ENCODE peak calls at places on chromosome 16, in six cellular contexts. C is stomach, K is sigmoid colon, J is ovary, I is suprapubic skin, A is A549. Z is an unnamed sample.

GRCh38 chr16:83631006-83631405 is 176.8 kb upstream of the HSBP1 start:
- DNase-seq in I (no peak), A (no peak), C (no peak), J (no peak), K (no peak), Z (no peak)

GRCh38 chr16:85908889-85909584 is 10.1 kb downstream of the IRF8 start:
- DNase-seq in J (no peak), K (peak), I (no peak), A (no peak), C (no peak), Z (peak)

GRCh38 chr16:89923640-89924297 is 627 bp downstream of the TUBB3 start:
- DNase-seq in J (peak), I (peak), K (no peak), C (no peak), A (no peak), Z (no peak)

GRCh38 chr16:67435758-67436164 is 4.8 kb downstream of the HSD11B2 start:
- DNase-seq in C (no peak), K (no peak), A (no peak), J (no peak), I (no peak), Z (peak)

GRCh38 chr16:76947694-76948093 is 243.3 kb upstream of the MON1B start:
- DNase-seq in J (no peak), I (no peak), C (no peak), A (no peak), K (no peak), Z (no peak)

GRCh38 chr16:68499011-68499410 is 40.1 kb upstream of the ZFP90 start:
- DNase-seq in A (no peak), I (no peak), K (no peak), C (no peak), J (no peak), Z (no peak)

GRCh38 chr16:24668481-24669001 is 60.9 kb upstream of the TNRC6A start:
- DNase-seq in A (no peak), I (no peak), K (no peak), J (no peak), C (no peak), Z (no peak)

GRCh38 chr16:76428858-76429257 is 151.7 kb downstream of the CNTNAP4 start:
- DNase-seq in C (no peak), K (no peak), I (no peak), A (peak), J (no peak), Z (no peak)

GRCh38 chr16:49455991-49456745 is 82.6 kb downstream of the C16orf78 start:
- DNase-seq in J (no peak), A (no peak), C (peak), K (peak), I (peak), Z (peak)

GRCh38 chr16:20774703-20775362 is 11.0 kb downstream of the ACSM3 start:
- DNase-seq in K (no peak), A (peak), C (peak), J (peak), I (no peak), Z (peak)

GRCh38 chr16:72434159-72434558 is 262.2 kb upstream of the PMFBP1 start:
- DNase-seq in C (no peak), A (peak), K (no peak), I (no peak), J (no peak), Z (no peak)

GRCh38 chr16:3065069-3065741 is at the start of gene IL32:
- DNase-seq in K (peak), I (no peak), J (peak), A (peak), C (peak), Z (peak)

GRCh38 chr16:49523435-49524159 is 150.0 kb downstream of the C16orf78 start:
- DNase-seq in J (no peak), C (no peak), I (no peak), K (no peak), A (no peak), Z (no peak)

GRCh38 chr16:11152205-11152604 is 103.8 kb downstream of the SOCS1 start:
- DNase-seq in C (no peak), A (no peak), J (no peak), I (no peak), K (no peak), Z (no peak)

GRCh38 chr16:58684001-58684353 is 593 bp downstream of the SLC38A7 start:
- DNase-seq in A (no peak), I (no peak), C (no peak), J (no peak), K (peak), Z (no peak)

GRCh38 chr16:54244061-54244886 is 42.3 kb downstream of the IRX3 start:
- DNase-seq in I (no peak), A (no peak), J (no peak), K (no peak), C (no peak), Z (no peak)

GRCh38 chr16:85253127-85253941 is 141.1 kb upstream of the CIBAR2 start:
- DNase-seq in K (peak), J (peak), I (no peak), A (peak), C (peak), Z (peak)

GRCh38 chr16:28218109-28218508 is 6.3 kb upstream of the XPO6 start:
- DNase-seq in C (peak), K (no peak), A (peak), J (no peak), I (no peak), Z (peak)

GRCh38 chr16:63613701-63614100 is 1508.2 kb downstream of the CDH11 start:
- DNase-seq in C (no peak), J (no peak), K (no peak), I (no peak), A (peak), Z (no peak)

GRCh38 chr16:65453646-65454045 is 331.8 kb upstream of the CDH11 start:
- DNase-seq in A (no peak), J (no peak), K (no peak), C (no peak), I (no peak), Z (no peak)

GRCh38 chr16:78503501-78504110 is 404.2 kb downstream of the WWOX start:
- DNase-seq in I (no peak), K (peak), J (no peak), C (peak), A (peak), Z (peak)

GRCh38 chr16:73037331-73037745 is 10.6 kb downstream of the ZFHX3 start:
- DNase-seq in A (no peak), I (no peak), J (no peak), C (peak), K (peak), Z (peak)

GRCh38 chr16:86734559-86735480 is 156.5 kb downstream of the FOXL1 start:
- DNase-seq in K (peak), A (no peak), C (no peak), J (no peak), I (no peak), Z (no peak)

GRCh38 chr16:12486386-12486785 is 317.3 kb downstream of the CPPED1 start:
- DNase-seq in I (no peak), K (no peak), J (no peak), C (no peak), A (no peak), Z (no peak)

GRCh38 chr16:87667946-87668345 is 65.6 kb downstream of the JPH3 start:
- DNase-seq in C (no peak), K (no peak), J (no peak), I (no peak), A (no peak), Z (no peak)

GRCh38 chr16:66933776-66934137 is 445 bp downstream of the CIAO2B start:
- DNase-seq in K (no peak), A (no peak), I (no peak), J (no peak), C (no peak), Z (no peak)

GRCh38 chr16:88773812-88774291 is 11.2 kb downstream of the PIEZO1 start:
- DNase-seq in A (no peak), K (peak), C (peak), I (no peak), J (peak), Z (peak)

GRCh38 chr16:52453661-52454060 is 93.3 kb downstream of the TOX3 start:
- DNase-seq in J (no peak), C (no peak), A (no peak), K (no peak), I (no peak), Z (no peak)

GRCh38 chr16:88784074-88784855 is 755 bp downstream of the PIEZO1 start:
- DNase-seq in C (peak), I (peak), A (peak), K (peak), J (peak), Z (peak)

GRCh38 chr16:71807905-71808592 is 585 bp downstream of the AP1G1 start:
- DNase-seq in I (no peak), J (no peak), C (no peak), A (peak), K (peak), Z (peak)

GRCh38 chr16:27315333-27316037 is 1.7 kb downstream of the IL4R start:
- DNase-seq in K (peak), A (peak), J (no peak), I (peak), C (peak), Z (peak)

GRCh38 chr16:67016681-67017450 is 12.1 kb upstream of the CBFB start:
- DNase-seq in A (no peak), J (peak), K (peak), I (no peak), C (no peak), Z (no peak)

GRCh38 chr16:88854306-88855111 is 2.2 kb downstream of the GALNS start:
- DNase-seq in A (no peak), C (no peak), I (no peak), K (no peak), J (peak), Z (peak)

GRCh38 chr16:84514874-84515835 is 10.7 kb upstream of the MEAK7 start:
- DNase-seq in J (no peak), I (no peak), C (peak), K (no peak), A (no peak), Z (peak)

DNA sequence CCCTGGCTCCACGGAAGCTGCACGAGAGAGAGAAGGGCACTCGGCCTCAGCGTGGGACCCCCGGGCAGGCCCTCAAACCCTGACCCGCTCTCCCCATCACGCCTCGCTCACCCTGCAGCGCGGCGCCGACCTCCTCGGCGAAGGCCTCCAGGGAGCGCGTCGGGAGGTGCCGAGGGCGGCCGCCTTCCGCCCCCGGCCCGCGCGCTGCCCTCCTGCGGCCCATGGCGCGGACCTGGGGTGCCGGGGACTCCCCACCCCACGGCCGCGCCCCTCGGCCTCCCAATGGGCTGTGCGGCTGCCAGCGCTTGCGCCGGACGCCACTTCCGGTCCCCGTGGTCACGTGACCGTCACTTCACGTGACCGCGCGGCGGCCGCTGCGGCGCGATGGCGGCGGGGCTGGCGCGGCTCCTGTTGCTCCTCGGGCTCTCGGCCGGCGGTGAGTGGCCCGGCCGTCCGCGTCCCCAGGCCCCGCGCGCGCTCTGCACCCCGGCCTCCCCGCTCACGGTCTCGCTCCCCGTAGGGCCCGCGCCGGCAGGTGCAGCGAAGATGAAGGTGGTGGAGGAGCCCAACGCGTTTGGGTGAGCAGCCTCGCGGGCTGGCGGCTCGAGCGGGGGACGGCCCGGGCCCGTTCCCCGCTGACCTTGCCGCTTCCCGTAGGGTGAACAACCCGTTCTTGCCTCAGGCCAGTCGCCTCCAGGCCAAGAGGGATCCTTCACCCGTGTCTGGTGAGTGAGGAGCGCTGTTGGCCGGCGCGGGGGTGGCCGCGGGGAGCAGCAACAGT is at the start of the genes GNPTG and TSR3:
- DNase-seq in J (peak), K (peak), I (peak), C (peak), A (peak), Z (peak)
- TF ChIP-seq EP300 in J (no peak), K (no peak), I (no peak), C (no peak), A (no peak), Z (peak)

GRCh38 chr16:16184594-16184993 is 38.7 kb downstream of the ABCC6 start:
- DNase-seq in I (no peak), K (no peak), J (no peak), A (no peak), C (no peak), Z (no peak)
- TF ChIP-seq EP300 in I (no peak), K (no peak), J (no peak), A (no peak), C (no peak), Z (no peak)

DNA sequence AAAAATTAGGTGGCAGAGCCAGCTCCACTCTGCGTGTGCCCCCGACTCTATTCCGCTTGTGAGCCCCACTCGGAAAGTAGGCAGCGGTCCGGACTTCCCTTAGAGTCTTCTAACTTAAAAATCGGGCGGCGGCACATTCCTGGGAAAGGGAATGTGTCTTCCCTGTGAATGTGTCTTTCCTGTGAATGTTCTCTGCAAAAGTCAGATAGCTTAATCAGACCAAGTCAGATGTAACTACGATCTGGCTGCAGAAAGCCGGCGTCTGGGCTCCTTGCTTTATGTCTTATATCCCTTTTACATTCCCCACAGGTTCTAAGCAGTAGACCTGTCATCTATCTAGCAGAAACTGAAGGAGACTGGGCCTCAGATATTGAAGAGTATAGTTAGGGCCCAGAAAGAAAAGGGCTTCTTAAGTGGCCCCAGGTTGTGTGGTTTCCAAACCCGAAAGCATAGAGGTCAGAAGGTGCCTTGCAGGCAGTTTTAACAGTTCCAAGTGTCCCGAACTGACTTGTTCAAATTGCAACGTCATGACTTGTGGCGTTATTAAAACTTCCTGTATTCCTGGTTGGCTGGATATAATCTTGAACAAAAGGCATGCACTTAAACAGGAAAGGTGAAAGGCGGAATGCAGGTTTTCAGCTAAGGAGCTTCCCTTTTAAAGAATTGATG is 601 bp downstream of the PHKB start:
- DNase-seq in I (no peak), J (no peak), K (no peak), C (no peak), A (peak), Z (no peak)
- TF ChIP-seq EP300 in I (no peak), J (no peak), K (no peak), C (no peak), A (no peak), Z (no peak)

GRCh38 chr16:4746991-4747574 is 12.7 kb downstream of the DNAAF8 start:
- DNase-seq in J (peak), A (no peak), C (no peak), I (no peak), K (no peak), Z (no peak)

GRCh38 chr16:4747906-4748681 is 13.8 kb downstream of the DNAAF8 start:
- DNase-seq in K (no peak), J (no peak), A (no peak), C (no peak), I (no peak), Z (no peak)

GRCh38 chr16:4744758-4745569 is 10.6 kb downstream of the DNAAF8 start:
- DNase-seq in C (no peak), I (no peak), A (no peak), J (no peak), K (no peak), Z (no peak)

GRCh38 chr16:4746215-4746614 is 11.9 kb downstream of the DNAAF8 start:
- DNase-seq in K (no peak), A (no peak), I (no peak), C (peak), J (no peak), Z (no peak)

GRCh38 chr16:4743217-4743897 is 9.0 kb downstream of the DNAAF8 start:
- DNase-seq in C (no peak), I (no peak), J (no peak), A (no peak), K (no peak), Z (no peak)
- TF ChIP-seq EP300 in C (no peak), I (no peak), J (no peak), A (no peak), K (no peak), Z (no peak)

GRCh38 chr16:81077077-81077940 is at the start of gene C16orf46:
- DNase-seq in A (peak), I (peak), C (peak), J (peak), K (peak), Z (peak)
- TF ChIP-seq EP300 in A (no peak), I (no peak), C (no peak), J (peak), K (peak), Z (peak)

GRCh38 chr16:14496786-14497185 is 133.3 kb downstream of the PARN start:
- DNase-seq in C (no peak), A (no peak), I (no peak), K (no peak), J (no peak), Z (no peak)

GRCh38 chr16:14495213-14496046 is 134.6 kb downstream of the PARN start:
- DNase-seq in A (no peak), K (no peak), J (no peak), I (no peak), C (no peak), Z (no peak)

GRCh38 chr16:14496047-14496770 is 133.9 kb downstream of the PARN start:
- DNase-seq in K (no peak), A (no peak), I (no peak), J (no peak), C (no peak), Z (no peak)

GRCh38 chr16:14499110-14499509 is 130.9 kb downstream of the PARN start:
- DNase-seq in I (no peak), A (no peak), J (no peak), C (no peak), K (no peak), Z (no peak)

DNA sequence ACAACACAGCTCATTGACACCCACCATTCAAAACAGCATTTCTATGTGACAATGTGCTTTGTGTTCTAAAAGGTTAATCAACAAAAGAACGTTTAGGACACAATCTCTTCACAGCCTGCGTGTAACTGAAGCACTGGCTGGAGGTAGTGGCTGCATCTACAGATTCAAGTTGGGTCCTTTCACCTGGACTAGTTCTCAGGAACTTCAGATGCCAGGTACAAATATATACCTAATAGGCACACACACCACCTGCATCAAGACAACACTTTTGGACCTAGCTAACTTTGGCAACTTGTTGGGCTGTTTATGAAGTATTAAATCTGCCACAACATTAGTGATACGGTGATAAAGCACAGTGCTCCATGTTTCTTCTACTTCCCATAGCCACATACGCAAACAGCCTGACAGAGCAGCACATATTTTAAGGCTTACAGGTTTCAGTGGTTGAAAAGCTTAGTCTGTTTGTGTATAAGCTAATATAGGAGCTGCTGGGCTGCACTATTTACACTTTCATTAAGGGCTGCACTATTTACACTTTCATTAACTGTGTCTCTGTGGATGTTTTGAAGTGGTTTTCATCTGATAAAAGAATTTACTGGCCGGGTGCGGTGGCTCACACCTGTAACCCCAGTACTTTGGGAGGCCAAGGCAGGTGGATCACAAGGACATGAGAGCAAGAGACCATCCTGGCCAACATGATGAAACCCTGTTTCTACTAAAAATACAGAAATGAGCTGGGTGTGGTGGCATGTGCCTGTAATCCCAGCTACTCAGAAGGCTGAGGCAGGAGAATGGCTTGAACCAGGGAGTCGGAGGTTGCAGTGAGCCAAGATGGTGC is 132.6 kb downstream of the PARN start:
- DNase-seq in A (no peak), C (no peak), I (no peak), J (no peak), K (no peak), Z (no peak)
- TF ChIP-seq EP300 in A (no peak), C (no peak), I (no peak), J (no peak), K (no peak), Z (no peak)

GRCh38 chr16:17001471-17001870 is 469.3 kb downstream of the XYLT1 start:
- DNase-seq in C (no peak), A (no peak), J (no peak), I (no peak), K (no peak), Z (no peak)

GRCh38 chr16:16997349-16997748 is 473.4 kb downstream of the XYLT1 start:
- DNase-seq in C (no peak), K (no peak), I (no peak), J (no peak), A (no peak), Z (no peak)

GRCh38 chr16:16996830-16997229 is 473.9 kb downstream of the XYLT1 start:
- DNase-seq in K (no peak), C (no peak), J (no peak), A (no peak), I (no peak), Z (no peak)

DNA sequence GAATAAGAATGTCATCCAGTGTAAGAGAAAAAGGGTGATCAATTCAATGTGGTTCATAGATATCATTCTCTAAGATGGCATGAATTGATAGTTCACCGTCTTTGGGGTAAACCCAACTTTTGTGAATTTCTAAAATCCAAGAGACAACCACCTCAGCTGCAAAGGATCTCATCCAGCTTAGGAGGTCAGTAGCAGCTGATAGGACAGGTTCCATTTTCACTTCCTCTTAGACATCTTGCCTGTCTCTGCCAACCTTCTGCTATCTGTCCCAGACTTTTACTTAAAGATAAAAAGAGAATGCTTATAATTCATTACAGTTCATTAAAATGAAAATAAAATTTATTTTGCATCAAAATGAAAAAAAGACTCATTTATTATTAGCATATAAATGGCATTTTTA is 468.2 kb downstream of the XYLT1 start:
- DNase-seq in C (no peak), K (no peak), I (no peak), A (no peak), J (no peak), Z (no peak)
- TF ChIP-seq EP300 in C (no peak), K (no peak), I (no peak), A (no peak), J (no peak), Z (no peak)

GRCh38 chr16:14562691-14563491 is 67.2 kb downstream of the PARN start:
- DNase-seq in A (peak), J (no peak), K (peak), C (peak), I (no peak), Z (no peak)
- TF ChIP-seq EP300 in A (no peak), J (no peak), K (no peak), C (no peak), I (no peak), Z (no peak)

GRCh38 chr16:48385272-48385953 is at the start of gene SIAH1:
- DNase-seq in A (peak), K (peak), I (peak), J (peak), C (peak), Z (peak)
- TF ChIP-seq EP300 in A (no peak), K (no peak), I (no peak), J (no peak), C (no peak), Z (no peak)